ENCODE peak calls at places on chromosomes 5 and 9, in six cellular contexts. One of them, this sample, is unnamed.
A peak's percentile ranks its signal among the peaks of the same experiment; 100 is the strongest.

GRCh38 chr9:87891754-87892153 is 9.1 kb downstream of the SPATA31E1 start:
- DNase-seq in AG10803: peak; percentile 65
- DNase-seq in GM23338: no peak
- DNase-seq in HL-60: no peak
- DNase-seq in A549: no peak
- DNase-seq in choroid plexus epithelial cell: peak; percentile 57
- DNase-seq in this sample: peak; percentile 51

GRCh38 chr9:129143031-129143441 is 31.8 kb downstream of the PTPA start:
- DNase-seq in AG10803: peak; percentile 93
- DNase-seq in GM23338: peak; percentile 88
- DNase-seq in HL-60: peak; percentile 69
- DNase-seq in A549: peak; percentile 84
- DNase-seq in choroid plexus epithelial cell: peak; percentile 95
- DNase-seq in this sample: peak; percentile 94

GRCh38 chr5:50574121-50574520 is 92.3 kb upstream of the PARP8 start:
- DNase-seq in AG10803: no peak
- DNase-seq in GM23338: no peak
- DNase-seq in HL-60: no peak
- DNase-seq in A549: no peak
- DNase-seq in choroid plexus epithelial cell: no peak
- DNase-seq in this sample: no peak

GRCh38 chr5:150021491-150022162 is 21.1 kb downstream of the HMGXB3 start:
- DNase-seq in AG10803: no peak
- DNase-seq in GM23338: peak; percentile 24
- DNase-seq in HL-60: no peak
- DNase-seq in A549: no peak
- DNase-seq in choroid plexus epithelial cell: no peak
- DNase-seq in this sample: no peak

GRCh38 chr5:55036477-55036876 is 12.4 kb downstream of the GZMK start:
- DNase-seq in AG10803: peak; percentile 72
- DNase-seq in GM23338: no peak
- DNase-seq in HL-60: no peak
- DNase-seq in A549: no peak
- DNase-seq in choroid plexus epithelial cell: peak; percentile 78
- DNase-seq in this sample: peak; percentile 45

GRCh38 chr9:89353989-89354388 is 35.7 kb downstream of the SECISBP2 start:
- DNase-seq in AG10803: peak; percentile 6
- DNase-seq in GM23338: no peak
- DNase-seq in HL-60: no peak
- DNase-seq in A549: no peak
- DNase-seq in choroid plexus epithelial cell: peak; percentile 6
- DNase-seq in this sample: no peak

GRCh38 chr9:92328225-92328624 is 2.5 kb downstream of the CENPP start:
- DNase-seq in AG10803: peak; percentile 67
- DNase-seq in GM23338: peak; percentile 32
- DNase-seq in HL-60: peak; percentile 24
- DNase-seq in A549: peak; percentile 59
- DNase-seq in choroid plexus epithelial cell: peak; percentile 89
- DNase-seq in this sample: peak; percentile 69

GRCh38 chr9:116951588-116952433 is 264.7 kb downstream of the TRIM32 start:
- DNase-seq in AG10803: peak; percentile 97
- DNase-seq in GM23338: no peak
- DNase-seq in HL-60: no peak
- DNase-seq in A549: peak; percentile 16
- DNase-seq in choroid plexus epithelial cell: peak; percentile 35
- DNase-seq in this sample: no peak

GRCh38 chr5:147578228-147579024 is 68.6 kb upstream of the DPYSL3 start:
- DNase-seq in AG10803: peak; percentile 60
- DNase-seq in GM23338: peak; percentile 82
- DNase-seq in HL-60: peak; percentile 2
- DNase-seq in A549: peak; percentile 58
- DNase-seq in choroid plexus epithelial cell: peak; percentile 82
- DNase-seq in this sample: peak; percentile 72

GRCh38 chr5:170265527-170265926 is 32.0 kb downstream of the LCP2 start:
- DNase-seq in AG10803: peak; percentile 16
- DNase-seq in GM23338: peak; percentile 37
- DNase-seq in HL-60: no peak
- DNase-seq in A549: no peak
- DNase-seq in choroid plexus epithelial cell: peak; percentile 22
- DNase-seq in this sample: no peak
- H3K4me3 ChIP-seq in AG10803: no peak overlapping the region
- H3K4me3 ChIP-seq in GM23338: no peak overlapping the region
- H3K4me3 ChIP-seq in HL-60: no peak overlapping the region
- H3K4me3 ChIP-seq in A549: no peak overlapping the region
- H3K4me3 ChIP-seq in choroid plexus epithelial cell: no peak overlapping the region
- H3K4me3 ChIP-seq in this sample: no peak overlapping the region

DNA sequence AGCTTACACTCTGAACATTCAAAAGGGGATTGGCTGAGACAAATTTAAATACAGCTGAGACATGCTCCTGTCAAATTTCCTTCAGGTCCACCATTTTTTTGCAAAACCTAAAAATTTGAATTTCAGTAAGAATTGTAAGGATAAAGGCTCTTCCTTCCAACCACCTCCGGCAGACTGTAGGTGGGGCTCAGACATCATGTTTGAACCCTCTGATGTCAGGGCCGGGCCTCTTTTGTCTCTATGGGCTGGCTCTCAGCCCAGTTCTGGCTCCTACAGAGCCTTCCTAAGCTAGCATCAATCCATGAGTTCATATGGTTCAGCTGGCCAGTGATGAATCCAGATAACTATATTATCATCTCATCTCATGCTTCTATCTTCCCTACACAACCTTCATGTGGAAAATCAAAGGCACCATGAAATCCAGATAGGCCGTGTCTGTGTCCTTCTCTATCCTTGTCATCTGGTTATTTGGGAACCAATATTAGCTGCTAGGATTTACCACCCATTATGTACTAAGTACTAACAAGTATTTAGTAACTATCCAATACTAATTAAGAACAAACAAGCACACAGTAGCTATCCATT is 44.2 kb downstream of the NIPSNAP3B start:
- DNase-seq in AG10803: peak; percentile 54
- DNase-seq in GM23338: peak; percentile 71
- DNase-seq in HL-60: no peak
- DNase-seq in A549: peak; percentile 8
- DNase-seq in choroid plexus epithelial cell: peak; percentile 77
- DNase-seq in this sample: no peak
- TF ChIP-seq CTCF in AG10803: peak; percentile 52
- TF ChIP-seq CTCF in GM23338: peak; percentile 80
- TF ChIP-seq CTCF in HL-60: no peak
- TF ChIP-seq CTCF in A549: peak; percentile 14
- TF ChIP-seq CTCF in choroid plexus epithelial cell: peak; percentile 66
- TF ChIP-seq CTCF in this sample: peak; percentile 21

GRCh38 chr5:143513720-143514119 is 110.2 kb upstream of the NR3C1 start:
- DNase-seq in AG10803: no peak
- DNase-seq in GM23338: no peak
- DNase-seq in HL-60: no peak
- DNase-seq in A549: no peak
- DNase-seq in choroid plexus epithelial cell: no peak
- DNase-seq in this sample: no peak
- H3K4me3 ChIP-seq in AG10803: no peak overlapping the region
- H3K4me3 ChIP-seq in GM23338: no peak overlapping the region
- H3K4me3 ChIP-seq in HL-60: no peak overlapping the region
- H3K4me3 ChIP-seq in A549: no peak overlapping the region
- H3K4me3 ChIP-seq in choroid plexus epithelial cell: no peak overlapping the region
- H3K4me3 ChIP-seq in this sample: no peak overlapping the region

GRCh38 chr5:40607202-40607601 is 72.5 kb upstream of the PTGER4 start:
- DNase-seq in AG10803: no peak
- DNase-seq in GM23338: no peak
- DNase-seq in HL-60: no peak
- DNase-seq in A549: no peak
- DNase-seq in choroid plexus epithelial cell: no peak
- DNase-seq in this sample: no peak
- TF ChIP-seq CTCF in AG10803: no peak
- TF ChIP-seq CTCF in GM23338: no peak
- TF ChIP-seq CTCF in HL-60: no peak
- TF ChIP-seq CTCF in A549: no peak
- TF ChIP-seq CTCF in choroid plexus epithelial cell: no peak
- TF ChIP-seq CTCF in this sample: no peak

DNA sequence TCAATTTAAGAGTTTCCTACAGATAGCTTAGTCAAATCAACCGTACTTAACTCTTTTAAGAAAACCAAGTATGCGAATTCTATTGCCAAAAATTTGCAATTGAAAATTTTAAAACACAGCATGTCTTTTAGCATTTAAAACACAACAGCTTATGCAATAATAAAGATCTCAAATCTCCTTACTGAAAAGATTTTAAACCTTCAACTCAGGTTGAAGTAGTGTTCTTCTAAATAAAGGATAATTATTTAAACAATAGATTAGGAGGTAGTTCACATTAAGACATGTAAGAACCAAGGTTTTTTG is 5.5 kb downstream of the NR3C1 start:
- DNase-seq in AG10803: no peak
- DNase-seq in GM23338: no peak
- DNase-seq in HL-60: no peak
- DNase-seq in A549: no peak
- DNase-seq in choroid plexus epithelial cell: no peak
- DNase-seq in this sample: no peak
- H3K4me3 ChIP-seq in AG10803: peak overlapping the region; percentile 91
- H3K4me3 ChIP-seq in GM23338: peak overlapping the region; percentile 10
- H3K4me3 ChIP-seq in HL-60: no peak overlapping the region
- H3K4me3 ChIP-seq in A549: peak overlapping the region; percentile 86
- H3K4me3 ChIP-seq in choroid plexus epithelial cell: peak overlapping the region; percentile 87
- H3K4me3 ChIP-seq in this sample: peak overlapping the region; percentile 94

DNA sequence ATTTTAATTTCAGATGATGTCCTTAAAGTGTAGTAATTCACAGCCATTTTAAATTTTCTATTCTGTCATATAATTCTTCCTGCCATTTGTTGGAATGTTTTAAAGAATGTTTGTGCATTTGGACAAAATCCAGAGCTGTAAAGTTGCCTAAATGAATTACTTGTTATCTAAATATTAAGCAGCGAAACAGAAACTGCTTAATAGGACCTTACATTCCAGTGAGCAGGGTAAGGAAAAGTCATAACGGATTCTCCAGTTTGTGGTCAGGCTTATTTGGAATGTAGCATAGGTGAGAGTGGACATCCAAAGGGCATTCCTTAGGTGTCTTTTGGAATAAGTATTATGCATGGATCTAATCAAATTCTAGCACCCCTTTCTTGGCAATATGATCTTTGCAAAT is 410.4 kb upstream of the PTPRD start:
- DNase-seq in AG10803: no peak
- DNase-seq in GM23338: no peak
- DNase-seq in HL-60: no peak
- DNase-seq in A549: no peak
- DNase-seq in choroid plexus epithelial cell: peak; percentile 11
- DNase-seq in this sample: no peak
- TF ChIP-seq CTCF in AG10803: no peak
- TF ChIP-seq CTCF in GM23338: no peak
- TF ChIP-seq CTCF in HL-60: no peak
- TF ChIP-seq CTCF in A549: no peak
- TF ChIP-seq CTCF in choroid plexus epithelial cell: no peak
- TF ChIP-seq CTCF in this sample: no peak

GRCh38 chr5:25963251-25964008 is 1075.0 kb downstream of the CDH9 start:
- DNase-seq in AG10803: no peak
- DNase-seq in GM23338: no peak
- DNase-seq in HL-60: no peak
- DNase-seq in A549: peak; percentile 89
- DNase-seq in choroid plexus epithelial cell: no peak
- DNase-seq in this sample: no peak
- H3K4me3 ChIP-seq in AG10803: no peak overlapping the region
- H3K4me3 ChIP-seq in GM23338: no peak overlapping the region
- H3K4me3 ChIP-seq in HL-60: no peak overlapping the region
- H3K4me3 ChIP-seq in A549: peak overlapping the region; percentile 40
- H3K4me3 ChIP-seq in choroid plexus epithelial cell: no peak overlapping the region
- H3K4me3 ChIP-seq in this sample: no peak overlapping the region

This sample was measured in fibroblast of villous mesenchyme.